ENCODE peak calls at places on chromosomes 5 and 9, in four cellular contexts. One of them, this sample, is unnamed.

GRCh38 chr5:141868541-141868940 is 9.7 kb downstream of the PCDH1 start:
- DNase-seq in aorta: no peak
- DNase-seq in kidney glomerular epithelial cell: no peak
- DNase-seq in NCI-H2029 treated with DMSO at 0.1 percent for 48 hours: no peak
- DNase-seq in this sample: no peak

GRCh38 chr9:124617477-124618141 is 110.4 kb upstream of the NR5A1 start:
- DNase-seq in kidney glomerular epithelial cell: peak
- DNase-seq in NCI-H2029 treated with DMSO at 0.1 percent for 48 hours: peak
- DNase-seq in aorta: peak
- DNase-seq in this sample: peak

GRCh38 chr9:91700475-91700874 is 249.6 kb downstream of the ROR2 start:
- DNase-seq in kidney glomerular epithelial cell: no peak
- DNase-seq in aorta: no peak
- DNase-seq in NCI-H2029 treated with DMSO at 0.1 percent for 48 hours: no peak
- DNase-seq in this sample: no peak

GRCh38 chr9:1050125-1050895 is at the start of gene DMRT2:
- DNase-seq in aorta: peak
- DNase-seq in kidney glomerular epithelial cell: peak
- DNase-seq in NCI-H2029 treated with DMSO at 0.1 percent for 48 hours: peak
- DNase-seq in this sample: peak

GRCh38 chr5:14486486-14486885 is 95.1 kb upstream of the OTULINL start:
- DNase-seq in kidney glomerular epithelial cell: no peak
- DNase-seq in aorta: no peak
- DNase-seq in NCI-H2029 treated with DMSO at 0.1 percent for 48 hours: no peak
- DNase-seq in this sample: no peak

GRCh38 chr9:135387976-135388375 is 91.6 kb upstream of the PPP1R26 start:
- DNase-seq in kidney glomerular epithelial cell: no peak
- DNase-seq in aorta: no peak
- DNase-seq in NCI-H2029 treated with DMSO at 0.1 percent for 48 hours: no peak
- DNase-seq in this sample: no peak

GRCh38 chr9:109118802-109119438 is 827 bp downstream of the TMEM245 start:
- DNase-seq in aorta: no peak
- DNase-seq in kidney glomerular epithelial cell: no peak
- DNase-seq in NCI-H2029 treated with DMSO at 0.1 percent for 48 hours: no peak
- DNase-seq in this sample: no peak

GRCh38 chr5:141760193-141760592 is 78.2 kb upstream of the ARAP3 start:
- DNase-seq in aorta: no peak
- DNase-seq in kidney glomerular epithelial cell: no peak
- DNase-seq in NCI-H2029 treated with DMSO at 0.1 percent for 48 hours: no peak
- DNase-seq in this sample: no peak

GRCh38 chr9:129059796-129060785 is 20.8 kb upstream of the DOLPP1 start:
- DNase-seq in kidney glomerular epithelial cell: no peak
- DNase-seq in NCI-H2029 treated with DMSO at 0.1 percent for 48 hours: no peak
- DNase-seq in aorta: no peak
- DNase-seq in this sample: no peak

GRCh38 chr9:137316012-137316981 is 14.2 kb upstream of the NRARP start:
- DNase-seq in kidney glomerular epithelial cell: no peak
- DNase-seq in NCI-H2029 treated with DMSO at 0.1 percent for 48 hours: no peak
- DNase-seq in aorta: peak
- DNase-seq in this sample: peak

GRCh38 chr5:143141652-143142051 is 261.8 kb downstream of the NR3C1 start:
- DNase-seq in NCI-H2029 treated with DMSO at 0.1 percent for 48 hours: no peak
- DNase-seq in kidney glomerular epithelial cell: no peak
- DNase-seq in aorta: no peak
- DNase-seq in this sample: no peak

GRCh38 chr9:8287501-8287900 is 487.9 kb upstream of the DMAC1 start:
- DNase-seq in NCI-H2029 treated with DMSO at 0.1 percent for 48 hours: no peak
- DNase-seq in aorta: no peak
- DNase-seq in kidney glomerular epithelial cell: no peak
- DNase-seq in this sample: no peak

GRCh38 chr5:181173420-181174342 is 26.3 kb downstream of the OR2V2 start:
- DNase-seq in kidney glomerular epithelial cell: no peak
- DNase-seq in NCI-H2029 treated with DMSO at 0.1 percent for 48 hours: no peak
- DNase-seq in aorta: peak
- DNase-seq in this sample: no peak

GRCh38 chr5:96936431-96937221 is 746 bp downstream of the LNPEP start:
- DNase-seq in aorta: peak
- DNase-seq in kidney glomerular epithelial cell: peak
- DNase-seq in NCI-H2029 treated with DMSO at 0.1 percent for 48 hours: no peak
- DNase-seq in this sample: peak

GRCh38 chr5:137234973-137235943 is 263.9 kb downstream of the SPOCK1 start:
- DNase-seq in kidney glomerular epithelial cell: peak
- DNase-seq in aorta: no peak
- DNase-seq in NCI-H2029 treated with DMSO at 0.1 percent for 48 hours: no peak
- DNase-seq in this sample: no peak

GRCh38 chr9:37350486-37351190 is 71.9 kb upstream of the GRHPR start:
- DNase-seq in NCI-H2029 treated with DMSO at 0.1 percent for 48 hours: no peak
- DNase-seq in kidney glomerular epithelial cell: peak
- DNase-seq in aorta: no peak
- DNase-seq in this sample: no peak

GRCh38 chr5:40332945-40333344 is 346.8 kb upstream of the PTGER4 start:
- DNase-seq in kidney glomerular epithelial cell: no peak
- DNase-seq in aorta: no peak
- DNase-seq in NCI-H2029 treated with DMSO at 0.1 percent for 48 hours: no peak
- DNase-seq in this sample: no peak

GRCh38 chr9:111481885-111482636 is 2.1 kb downstream of the ECPAS start:
- DNase-seq in NCI-H2029 treated with DMSO at 0.1 percent for 48 hours: peak
- DNase-seq in kidney glomerular epithelial cell: no peak
- DNase-seq in aorta: no peak
- DNase-seq in this sample: no peak